ENCODE peak calls at places on chromosomes 7 and 10, in four cellular contexts. C, F, E and T are unnamed samples.
A peak's percentile ranks its signal among the peaks of the same experiment; 100 is the strongest.

GRCh38 chr7:141014091-141014490 is 661 bp downstream of the MRPS33 start:
- DNase-seq in E (no peak), C (no peak), F (peak; percentile 26), T (no peak)

GRCh38 chr10:131961047-131961776 is 20.5 kb downstream of the BNIP3 start:
- DNase-seq in C (no peak), E (no peak), F (no peak), T (no peak)

GRCh38 chr10:112624546-112625048 is 177.6 kb downstream of the VTI1A start:
- DNase-seq in C (no peak), E (no peak), F (peak; percentile 41), T (no peak)

GRCh38 chr10:68829952-68830351 is 2.6 kb downstream of the STOX1 start:
- DNase-seq in F (no peak), C (no peak), E (no peak), T (no peak)

GRCh38 chr10:103504181-103504783 is 10.8 kb downstream of the NEURL1 start:
- DNase-seq in C (peak; percentile 18), F (peak; percentile 91), E (peak; percentile 44), T (no peak)

GRCh38 chr10:78250313-78251040 is 216.8 kb downstream of the RPS24 start:
- DNase-seq in F (no peak), E (no peak), C (no peak), T (no peak)

GRCh38 chr10:116080553-116080952 is 192.5 kb downstream of the GFRA1 start:
- DNase-seq in E (no peak), F (peak; percentile 48), C (no peak), T (no peak)

GRCh38 chr10:101216207-101216607 is 13.1 kb downstream of the LBX1 start:
- DNase-seq in F (no peak), E (no peak), C (no peak), T (no peak)

GRCh38 chr7:158067931-158068482 is 519.6 kb downstream of the PTPRN2 start:
- DNase-seq in C (no peak), E (no peak), F (no peak), T (no peak)

GRCh38 chr10:62278461-62278910 is 9.8 kb upstream of the RTKN2 start:
- DNase-seq in F (no peak), C (no peak), E (no peak), T (no peak)

GRCh38 chr7:29318853-29319718 is 124.5 kb downstream of the CHN2 start:
- DNase-seq in F (no peak), C (no peak), E (no peak), T (no peak)

GRCh38 chr7:41590951-41591350 is 111.9 kb downstream of the INHBA start:
- DNase-seq in F (no peak), C (no peak), E (no peak), T (no peak)

GRCh38 chr10:14128519-14128918 is 202.2 kb downstream of the FRMD4A start:
- DNase-seq in E (no peak), F (no peak), C (no peak), T (no peak)

GRCh38 chr10:118017071-118017740 is 29.5 kb downstream of the RAB11FIP2 start:
- DNase-seq in F (no peak), E (no peak), C (no peak), T (no peak)

GRCh38 chr10:15167411-15168295 is 840 bp downstream of the NMT2 start:
- DNase-seq in F (peak; percentile 67), C (peak; percentile 37), E (peak; percentile 64), T (peak; percentile 61)